ENCODE peak calls at places on chromosome 4, in seven cellular contexts. One of them, this sample, is unnamed.
A peak's percentile ranks its signal among the peaks of the same experiment; 100 is the strongest.

GRCh38 chr4:148874331-148874730 is 432.1 kb upstream of the NR3C2 start:
- DNase-seq in tibial artery: no peak
- DNase-seq in H7: no peak
- DNase-seq in left ventricle myocardium inferior: no peak
- DNase-seq in bronchial epithelial cell: peak; percentile 38
- DNase-seq in testis: no peak
- DNase-seq in epithelial cell of esophagus: peak; percentile 14
- DNase-seq in this sample: no peak

GRCh38 chr4:15294832-15295231 is 133.0 kb upstream of the C1QTNF7 start:
- DNase-seq in tibial artery: no peak
- DNase-seq in H7: no peak
- DNase-seq in left ventricle myocardium inferior: no peak
- DNase-seq in bronchial epithelial cell: no peak
- DNase-seq in testis: no peak
- DNase-seq in epithelial cell of esophagus: no peak
- DNase-seq in this sample: no peak

GRCh38 chr4:137124278-137124932 is 407.9 kb downstream of the PCDH18 start:
- DNase-seq in tibial artery: no peak
- DNase-seq in H7: peak; percentile 10
- DNase-seq in left ventricle myocardium inferior: no peak
- DNase-seq in bronchial epithelial cell: peak; percentile 53
- DNase-seq in testis: no peak
- DNase-seq in epithelial cell of esophagus: peak; percentile 58
- DNase-seq in this sample: peak; percentile 14

GRCh38 chr4:23355263-23355662 is 534.6 kb downstream of the PPARGC1A start:
- DNase-seq in tibial artery: no peak
- DNase-seq in H7: no peak
- DNase-seq in left ventricle myocardium inferior: no peak
- DNase-seq in bronchial epithelial cell: no peak
- DNase-seq in testis: no peak
- DNase-seq in epithelial cell of esophagus: no peak
- DNase-seq in this sample: no peak

GRCh38 chr4:78311306-78311705 is 240.3 kb upstream of the ANXA3 start:
- DNase-seq in tibial artery: no peak
- DNase-seq in H7: peak; percentile 65
- DNase-seq in left ventricle myocardium inferior: no peak
- DNase-seq in bronchial epithelial cell: no peak
- DNase-seq in testis: no peak
- DNase-seq in epithelial cell of esophagus: no peak
- DNase-seq in this sample: no peak

GRCh38 chr4:178293601-178294000 is 851.4 kb upstream of the AGA start:
- DNase-seq in tibial artery: no peak
- DNase-seq in H7: no peak
- DNase-seq in left ventricle myocardium inferior: no peak
- DNase-seq in bronchial epithelial cell: no peak
- DNase-seq in testis: no peak
- DNase-seq in epithelial cell of esophagus: no peak
- DNase-seq in this sample: no peak

GRCh38 chr4:54745031-54745770 is 87.4 kb downstream of the KIT start:
- DNase-seq in tibial artery: no peak
- DNase-seq in H7: no peak
- DNase-seq in left ventricle myocardium inferior: no peak
- DNase-seq in bronchial epithelial cell: peak; percentile 27
- DNase-seq in testis: no peak
- DNase-seq in epithelial cell of esophagus: peak; percentile 35
- DNase-seq in this sample: no peak

GRCh38 chr4:81769244-81769643 is 297.5 kb upstream of the RASGEF1B start:
- DNase-seq in tibial artery: no peak
- DNase-seq in H7: no peak
- DNase-seq in left ventricle myocardium inferior: no peak
- DNase-seq in bronchial epithelial cell: no peak
- DNase-seq in testis: no peak
- DNase-seq in epithelial cell of esophagus: no peak
- DNase-seq in this sample: no peak

DNA sequence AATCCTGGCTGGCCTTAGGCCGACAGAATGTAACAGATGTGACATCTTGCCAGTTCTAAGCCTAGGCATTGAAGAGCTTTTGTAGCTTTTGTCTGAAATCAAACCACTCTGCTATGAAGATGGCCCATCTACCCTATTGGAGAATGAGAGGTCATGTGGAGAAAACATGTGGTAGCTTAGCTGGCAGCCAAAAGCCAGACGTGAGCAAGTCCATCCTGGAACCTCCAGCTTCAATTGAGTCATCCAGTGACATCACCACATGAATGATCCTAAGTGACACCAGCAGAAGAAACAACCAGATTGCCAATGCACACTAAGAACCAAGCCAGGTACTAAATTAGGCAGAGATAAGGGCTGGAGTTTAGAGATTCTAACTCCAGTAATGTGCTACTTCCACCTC is 154.8 kb upstream of the ZFP42 start:
- DNase-seq in tibial artery: no peak
- DNase-seq in H7: no peak
- DNase-seq in left ventricle myocardium inferior: no peak
- DNase-seq in bronchial epithelial cell: peak; percentile 8
- DNase-seq in testis: no peak
- DNase-seq in epithelial cell of esophagus: peak; percentile 31
- DNase-seq in this sample: no peak
- H3K4me3 ChIP-seq in tibial artery: no peak overlapping the region
- H3K4me3 ChIP-seq in H7: no peak overlapping the region
- H3K4me3 ChIP-seq in left ventricle myocardium inferior: no peak overlapping the region
- H3K4me3 ChIP-seq in bronchial epithelial cell: no peak overlapping the region
- H3K4me3 ChIP-seq in testis: no peak overlapping the region
- H3K4me3 ChIP-seq in epithelial cell of esophagus: no peak overlapping the region
- H3K4me3 ChIP-seq in this sample: no peak overlapping the region

DNA sequence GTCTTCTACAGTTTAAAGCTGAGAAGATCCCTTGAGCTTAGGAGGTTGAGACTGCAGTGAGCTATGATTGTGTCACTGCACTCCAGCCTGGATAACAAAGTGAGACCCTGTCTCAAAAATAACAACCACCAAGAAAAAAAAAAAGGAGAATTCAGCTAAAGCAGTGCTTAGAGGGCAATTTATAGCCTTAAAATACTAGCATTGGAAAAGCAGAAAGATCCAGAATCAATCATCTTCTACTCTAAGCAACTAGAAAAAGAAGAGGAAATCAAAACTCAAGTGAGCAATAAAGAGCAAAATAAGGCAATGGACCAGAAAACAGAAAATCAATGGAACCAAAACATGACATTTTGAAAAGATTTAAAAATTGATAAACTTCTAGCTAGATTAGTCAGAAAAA is 639 bp upstream of the PI4K2B start:
- DNase-seq in tibial artery: no peak
- DNase-seq in H7: no peak
- DNase-seq in left ventricle myocardium inferior: no peak
- DNase-seq in bronchial epithelial cell: no peak
- DNase-seq in testis: no peak
- DNase-seq in epithelial cell of esophagus: no peak
- DNase-seq in this sample: no peak
- H3K4me3 ChIP-seq in tibial artery: peak overlapping the region; percentile 93
- H3K4me3 ChIP-seq in H7: no peak overlapping the region
- H3K4me3 ChIP-seq in left ventricle myocardium inferior: peak overlapping the region; percentile 81
- H3K4me3 ChIP-seq in bronchial epithelial cell: peak overlapping the region; percentile 28
- H3K4me3 ChIP-seq in testis: peak overlapping the region; percentile 96
- H3K4me3 ChIP-seq in epithelial cell of esophagus: peak overlapping the region; percentile 44
- H3K4me3 ChIP-seq in this sample: peak overlapping the region; percentile 42

GRCh38 chr4:153428816-153429592 is 37.2 kb upstream of the TMEM131L start:
- DNase-seq in tibial artery: no peak
- DNase-seq in H7: no peak
- DNase-seq in left ventricle myocardium inferior: no peak
- DNase-seq in bronchial epithelial cell: no peak
- DNase-seq in testis: no peak
- DNase-seq in epithelial cell of esophagus: no peak
- DNase-seq in this sample: no peak
- H3K4me3 ChIP-seq in tibial artery: no peak overlapping the region
- H3K4me3 ChIP-seq in H7: no peak overlapping the region
- H3K4me3 ChIP-seq in left ventricle myocardium inferior: no peak overlapping the region
- H3K4me3 ChIP-seq in bronchial epithelial cell: no peak overlapping the region
- H3K4me3 ChIP-seq in testis: no peak overlapping the region
- H3K4me3 ChIP-seq in epithelial cell of esophagus: no peak overlapping the region
- H3K4me3 ChIP-seq in this sample: no peak overlapping the region

GRCh38 chr4:70709551-70710080 is 12.1 kb upstream of the RUFY3 start:
- DNase-seq in tibial artery: no peak
- DNase-seq in H7: no peak
- DNase-seq in left ventricle myocardium inferior: no peak
- DNase-seq in bronchial epithelial cell: peak; percentile 29
- DNase-seq in testis: no peak
- DNase-seq in epithelial cell of esophagus: no peak
- DNase-seq in this sample: no peak
- H3K4me3 ChIP-seq in tibial artery: no peak overlapping the region
- H3K4me3 ChIP-seq in H7: no peak overlapping the region
- H3K4me3 ChIP-seq in left ventricle myocardium inferior: no peak overlapping the region
- H3K4me3 ChIP-seq in bronchial epithelial cell: no peak overlapping the region
- H3K4me3 ChIP-seq in testis: no peak overlapping the region
- H3K4me3 ChIP-seq in epithelial cell of esophagus: no peak overlapping the region
- H3K4me3 ChIP-seq in this sample: no peak overlapping the region

GRCh38 chr4:89248879-89249281 is 58.7 kb downstream of the GPRIN3 start:
- DNase-seq in tibial artery: no peak
- DNase-seq in H7: no peak
- DNase-seq in left ventricle myocardium inferior: no peak
- DNase-seq in bronchial epithelial cell: no peak
- DNase-seq in testis: no peak
- DNase-seq in epithelial cell of esophagus: no peak
- DNase-seq in this sample: peak; percentile 19
- H3K4me3 ChIP-seq in tibial artery: no peak overlapping the region
- H3K4me3 ChIP-seq in H7: no peak overlapping the region
- H3K4me3 ChIP-seq in left ventricle myocardium inferior: no peak overlapping the region
- H3K4me3 ChIP-seq in bronchial epithelial cell: no peak overlapping the region
- H3K4me3 ChIP-seq in testis: no peak overlapping the region
- H3K4me3 ChIP-seq in epithelial cell of esophagus: no peak overlapping the region
- H3K4me3 ChIP-seq in this sample: no peak overlapping the region

GRCh38 chr4:186724861-186725419 is 1.3 kb upstream of the FAT1 start:
- DNase-seq in tibial artery: no peak
- DNase-seq in H7: no peak
- DNase-seq in left ventricle myocardium inferior: no peak
- DNase-seq in bronchial epithelial cell: no peak
- DNase-seq in testis: no peak
- DNase-seq in epithelial cell of esophagus: peak; percentile 38
- DNase-seq in this sample: no peak
- H3K4me3 ChIP-seq in tibial artery: peak overlapping the region; percentile 74
- H3K4me3 ChIP-seq in H7: peak overlapping the region; percentile 83
- H3K4me3 ChIP-seq in left ventricle myocardium inferior: peak overlapping the region; percentile 92
- H3K4me3 ChIP-seq in bronchial epithelial cell: peak overlapping the region; percentile 61
- H3K4me3 ChIP-seq in testis: peak overlapping the region; percentile 80
- H3K4me3 ChIP-seq in epithelial cell of esophagus: peak overlapping the region; percentile 99
- H3K4me3 ChIP-seq in this sample: no peak overlapping the region

This sample was measured in BE2C.